ENCODE peak calls at places on chromosome X, in four cellular contexts. V, T, Z and N are unnamed samples. For H3K4me1 and H3K36me3, the result is how much of the 10 kb centered on the place peaks cover.

GRCh38 chrX:102599084-102599949 is at the start of gene ARMCX5:
- DNase-seq in T (peak), Z (peak), V (peak), N (peak)

GRCh38 chrX:82813671-82814078 is 694.4 kb upstream of the POU3F4 start:
- DNase-seq in T (no peak), Z (no peak), V (no peak), N (peak)

GRCh38 chrX:17692709-17693346 is 44.5 kb upstream of the SCML1 start:
- DNase-seq in Z (no peak), V (no peak), T (no peak), N (no peak)

GRCh38 chrX:1391707-1392375 is at the start of gene SLC25A6:
- DNase-seq in Z (peak), V (peak), T (peak), N (peak)

GRCh38 chrX:14449773-14450172 is 79.6 kb upstream of the GLRA2 start:
- DNase-seq in Z (no peak), V (no peak), T (no peak), N (no peak)

GRCh38 chrX:40922307-40922706 is 162.9 kb upstream of the USP9X start:
- DNase-seq in Z (no peak), V (no peak), T (no peak), N (peak)

GRCh38 chrX:67100031-67100884 is 443.6 kb upstream of the AR start:
- DNase-seq in Z (no peak), T (no peak), V (no peak), N (no peak)

GRCh38 chrX:72201836-72202536 is 20.4 kb downstream of the PIN4 start:
- DNase-seq in Z (no peak), V (no peak), T (no peak), N (no peak)

GRCh38 chrX:110026099-110026844 is 23.4 kb downstream of the TMEM164 start:
- DNase-seq in Z (no peak), T (no peak), V (peak), N (no peak)

GRCh38 chrX:45745479-45745878 is 544.8 kb upstream of the DIPK2B start:
- DNase-seq in T (no peak), V (no peak), Z (no peak), N (no peak)

GRCh38 chrX:20244936-20245335 is 21.8 kb downstream of the RPS6KA3 start:
- DNase-seq in V (no peak), T (no peak), Z (no peak), N (no peak)

GRCh38 chrX:150966742-150967141 is 16.4 kb upstream of the HMGB3 start:
- DNase-seq in V (no peak), T (no peak), Z (no peak), N (no peak)

GRCh38 chrX:113001836-113002235 is 161.2 kb upstream of the AMOT start:
- DNase-seq in Z (no peak), V (no peak), T (no peak), N (no peak)

GRCh38 chrX:18997916-18998315 is 14.0 kb upstream of the PHKA2 start:
- DNase-seq in Z (no peak), V (no peak), T (no peak), N (no peak)

GRCh38 chrX:108417257-108417656 is 21.0 kb downstream of the COL4A6 start:
- DNase-seq in V (no peak), T (no peak), Z (no peak), N (no peak)

GRCh38 chrX:13808865-13809264 is 8.0 kb downstream of the GPM6B start:
- DNase-seq in V (no peak), Z (no peak), T (no peak), N (no peak)

GRCh38 chrX:132094169-132094568 is 33.7 kb downstream of the FRMD7 start:
- DNase-seq in T (no peak), Z (no peak), V (no peak), N (no peak)

GRCh38 chrX:56248492-56248891 is 16.3 kb downstream of the KLF8 start:
- DNase-seq in T (peak), V (peak), Z (no peak), N (peak)

GRCh38 chrX:38206542-38206941 is 14.1 kb downstream of the SRPX start:
- DNase-seq in T (no peak), Z (no peak), V (no peak), N (no peak)

GRCh38 chrX:34275710-34276109 is 143.6 kb upstream of the FAM47A start:
- DNase-seq in T (no peak), Z (no peak), V (no peak), N (no peak)

GRCh38 chrX:11381464-11381863 is 88.3 kb downstream of the AMELX start:
- DNase-seq in Z (peak), V (peak), T (no peak), N (peak)

GRCh38 chrX:13652256-13653021 is 502 bp upstream of the TCEANC start:
- DNase-seq in Z (no peak), T (no peak), V (no peak), N (no peak)

GRCh38 chrX:63751481-63751880 is 33.5 kb downstream of the ARHGEF9 start:
- DNase-seq in V (no peak), Z (no peak), T (no peak), N (no peak)

GRCh38 chrX:71994601-71995000 is 84.0 kb downstream of the NHSL2 start:
- DNase-seq in V (no peak), Z (no peak), T (no peak), N (no peak)

GRCh38 chrX:39877919-39878318 is 219.8 kb downstream of the BCOR start:
- DNase-seq in V (no peak), T (no peak), Z (no peak), N (no peak)

GRCh38 chrX:140710710-140711109 is 1.2 kb downstream of the LINC00632 start:
- DNase-seq in Z (no peak), V (no peak), T (no peak), N (no peak)

GRCh38 chrX:82134378-82134777 is 932.5 kb downstream of the SH3BGRL start:
- DNase-seq in T (no peak), Z (no peak), V (no peak), N (no peak)

GRCh38 chrX:83759872-83760271 is 101.1 kb upstream of the CYLC1 start:
- DNase-seq in V (no peak), Z (no peak), T (no peak), N (no peak)

GRCh38 chrX:132631579-132632232 is 142.9 kb upstream of the MBNL3 start:
- DNase-seq in Z (no peak), T (no peak), V (no peak), N (peak)

GRCh38 chrX:48705876-48706275 is 9.3 kb downstream of the SUV39H1 start:
- DNase-seq in T (no peak), V (no peak), Z (no peak), N (no peak)

GRCh38 chrX:40132751-40133150 is 35.0 kb upstream of the BCOR start:
- DNase-seq in T (no peak), Z (peak), V (peak), N (no peak)

GRCh38 chrX:84737471-84737871 is 235.2 kb upstream of the HDX start:
- DNase-seq in Z (peak), T (no peak), V (no peak), N (no peak)

GRCh38 chrX:130994671-130995070 is 63.5 kb upstream of the ARHGAP36 start:
- DNase-seq in V (no peak), Z (no peak), T (no peak), N (peak)

GRCh38 chrX:150507251-150507856 is 61.1 kb upstream of the MTM1 start:
- DNase-seq in Z (peak), T (no peak), V (peak), N (no peak)

GRCh38 chrX:43939187-43939926 is 33.8 kb downstream of the NDP start:
- DNase-seq in Z (no peak), V (no peak), T (no peak), N (no peak)

GRCh38 chrX:84044051-84044450 is 143.9 kb downstream of the RPS6KA6 start:
- DNase-seq in T (no peak), Z (no peak), V (no peak), N (no peak)

GRCh38 chrX:147916375-147916968 is 4.8 kb downstream of the FMR1 start:
- DNase-seq in T (no peak), V (no peak), Z (no peak), N (no peak)
- H3K4me1 ChIP-seq in T (half or more), V (under half), Z (under half), N (under half)

GRCh38 chrX:129956765-129957164 is 25.7 kb upstream of the BCORL1 start:
- DNase-seq in T (no peak), V (no peak), Z (no peak), N (no peak)
- H3K4me3 ChIP-seq in T (no peak), V (peak), Z (peak), N (peak)

GRCh38 chrX:70336767-70337166 is 46.9 kb downstream of the KIF4A start:
- DNase-seq in T (no peak), V (no peak), Z (no peak), N (no peak)
- H3K36me3 ChIP-seq in T (under half), V (under half), Z (under half), N (under half)

GRCh38 chrX:3252744-3253143 is 93.7 kb downstream of the MXRA5 start:
- DNase-seq in T (no peak), Z (no peak), V (no peak), N (no peak)

GRCh38 chrX:3257471-3257870 is 89.0 kb downstream of the MXRA5 start:
- DNase-seq in V (no peak), Z (no peak), T (no peak), N (no peak)

GRCh38 chrX:3250946-3251345 is 95.5 kb downstream of the MXRA5 start:
- DNase-seq in Z (no peak), T (no peak), V (no peak), N (no peak)

DNA sequence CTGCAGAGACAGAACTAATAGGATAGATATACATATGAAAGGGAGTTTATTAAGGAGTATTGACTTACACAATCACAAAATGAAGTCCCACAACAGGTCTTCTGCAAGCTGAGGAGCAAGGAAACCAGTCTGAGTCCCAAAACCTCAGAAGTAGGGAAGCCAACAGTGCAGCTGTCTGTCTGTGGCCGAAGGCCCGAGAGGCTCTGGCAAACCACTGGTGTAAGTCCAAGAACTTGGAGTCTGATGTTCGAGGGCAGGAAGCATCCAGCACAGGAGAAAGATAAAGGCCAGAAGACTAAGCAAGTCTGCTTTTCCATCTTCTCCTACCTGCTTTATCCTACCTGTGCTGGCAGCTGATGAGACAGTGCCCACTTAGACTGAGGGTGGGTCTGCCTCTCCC is 89.6 kb downstream of the MXRA5 start:
- DNase-seq in T (no peak), V (no peak), Z (no peak), N (no peak)
- H3K4me1 ChIP-seq in T (under half), V (under half), Z (under half), N (under half)

GRCh38 chrX:23114256-23114655 is 114.5 kb downstream of the DDX53 start:
- DNase-seq in Z (no peak), T (no peak), V (no peak), N (no peak)

GRCh38 chrX:23118163-23118562 is 118.4 kb downstream of the DDX53 start:
- DNase-seq in Z (no peak), V (no peak), T (no peak), N (no peak)

GRCh38 chrX:23118890-23119527 is 119.2 kb downstream of the DDX53 start:
- DNase-seq in V (no peak), T (no peak), Z (no peak), N (no peak)
- H3K4me3 ChIP-seq in V (no peak), T (no peak), Z (no peak), N (no peak)

DNA sequence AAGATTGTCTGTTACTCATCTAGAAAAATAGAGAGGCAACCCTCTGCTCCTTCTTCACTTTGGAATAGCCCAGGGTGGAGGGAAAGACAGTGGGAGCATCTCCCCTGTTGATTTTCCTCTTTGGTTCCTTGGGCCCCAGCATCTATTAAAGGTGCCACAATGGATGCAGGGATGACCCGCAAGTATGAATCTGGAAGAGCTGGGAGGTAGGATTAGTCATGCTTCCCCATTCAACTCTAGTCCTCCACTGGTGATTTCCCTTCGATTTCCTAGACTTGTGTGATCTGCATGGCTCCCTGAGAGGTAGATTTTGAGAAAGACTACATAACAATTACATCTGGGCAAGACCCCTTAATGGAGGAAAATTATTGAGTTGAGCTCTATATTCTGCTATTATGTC is 127.8 kb downstream of the MAGEE1 start:
- DNase-seq in T (no peak), Z (no peak), V (no peak), N (no peak)
- H3K36me3 ChIP-seq in T (under half), Z (under half), V (under half), N (under half)

DNA sequence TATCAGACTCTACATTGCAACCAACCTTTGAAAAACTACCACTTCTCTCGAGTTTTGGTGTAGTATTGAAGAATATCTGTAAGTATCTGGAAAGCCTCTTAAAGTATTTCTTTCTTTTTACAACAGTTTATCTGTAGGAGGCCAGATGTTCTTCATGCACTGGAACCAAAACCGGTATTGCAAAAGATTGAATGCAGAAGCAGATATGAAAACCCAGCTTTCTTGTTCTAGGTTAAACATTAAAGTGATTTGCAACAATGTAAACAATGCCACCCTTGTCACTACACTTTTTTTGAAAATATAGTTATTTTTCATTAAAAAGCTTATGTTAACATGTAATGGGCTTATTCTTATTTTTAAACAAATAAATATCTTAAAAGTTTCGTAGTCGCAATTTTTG is 27.2 kb downstream of the PLS3 start:
- DNase-seq in Z (no peak), T (no peak), V (no peak), N (no peak)
- H3K4me1 ChIP-seq in Z (under half), T (under half), V (under half), N (under half)

GRCh38 chrX:115486510-115486909 is 74.5 kb upstream of the PLS3 start:
- DNase-seq in Z (no peak), T (no peak), V (no peak), N (no peak)
- H3K4me3 ChIP-seq in Z (no peak), T (no peak), V (no peak), N (no peak)

DNA sequence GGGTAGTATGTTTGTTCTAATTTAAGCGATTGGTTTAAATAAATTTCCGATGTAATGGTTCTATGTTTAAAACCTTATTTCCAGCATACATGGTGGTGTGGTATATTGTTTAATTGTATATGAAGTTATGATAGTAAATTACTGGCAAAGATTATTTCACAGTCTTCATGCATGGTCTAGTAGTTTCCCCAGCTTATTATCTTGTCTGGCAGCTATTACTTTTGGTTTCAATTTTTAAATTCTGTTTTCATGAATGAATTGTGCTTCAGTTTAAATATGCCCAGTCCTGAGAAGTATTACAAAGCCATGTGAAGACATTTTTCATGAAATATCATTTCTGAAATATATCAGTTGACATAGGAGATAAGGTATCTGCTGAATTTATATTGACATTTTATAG is 6.3 kb downstream of the ALG13 start:
- DNase-seq in T (no peak), Z (no peak), V (no peak), N (no peak)
- H3K36me3 ChIP-seq in T (under half), Z (under half), V (under half), N (under half)

GRCh38 chrX:10045327-10046000 is 78.3 kb downstream of the CLDN34 start:
- DNase-seq in Z (peak), V (no peak), T (no peak), N (no peak)
- H3K4me1 ChIP-seq in Z (under half), V (under half), T (under half), N (under half)